ENCODE peak calls at places on chromosomes 3 and 15, in four cellular contexts. I is K562, U is HL-60, V is GM12878. K is an unnamed sample.

GRCh38 chr3:195113074-195113473 is 157.9 kb downstream of the XXYLT1 start:
- DNase-seq in U (no peak), V (no peak), I (peak; percentile 32), K (no peak)

GRCh38 chr3:53823026-53823955 is 22.9 kb downstream of the CHDH start:
- DNase-seq in I (no peak), U (no peak), V (no peak), K (no peak)

GRCh38 chr3:71133874-71134273 is 449.7 kb downstream of the FOXP1 start:
- DNase-seq in U (no peak), V (no peak), I (no peak), K (no peak)

GRCh38 chr3:4988815-4989648 is 9.8 kb downstream of the BHLHE40 start:
- DNase-seq in U (no peak), I (peak; percentile 94), V (no peak), K (no peak)

GRCh38 chr3:119211193-119211592 is 29.5 kb downstream of the B4GALT4 start:
- DNase-seq in U (no peak), I (peak; percentile 7), V (no peak), K (no peak)

GRCh38 chr3:175094344-175094743 is 235.2 kb downstream of the NAALADL2 start:
- DNase-seq in U (no peak), V (no peak), I (no peak), K (no peak)

GRCh38 chr3:81823882-81824395 is 62.5 kb upstream of the GBE1 start:
- DNase-seq in V (peak; percentile 59), I (no peak), U (no peak), K (no peak)

GRCh38 chr15:35561308-35561707 is 15.3 kb upstream of the DPH6 start:
- DNase-seq in I (no peak), U (no peak), V (no peak), K (no peak)

GRCh38 chr15:32715276-32715675 is 2.5 kb upstream of the GREM1 start:
- DNase-seq in I (no peak), U (no peak), V (no peak), K (no peak)

GRCh38 chr3:10762611-10763247 is 53.3 kb upstream of the SLC6A11 start:
- DNase-seq in V (no peak), U (no peak), I (no peak), K (no peak)

GRCh38 chr3:24088782-24089181 is 143.7 kb downstream of the NR1D2 start:
- DNase-seq in V (no peak), U (peak; percentile 10), I (peak; percentile 68), K (no peak)

GRCh38 chr3:146036289-146036688 is 124.7 kb downstream of the PLOD2 start:
- DNase-seq in U (no peak), I (no peak), V (no peak), K (no peak)

GRCh38 chr15:62544446-62544845 is 379.4 kb upstream of the C2CD4B start:
- DNase-seq in V (no peak), I (no peak), U (no peak), K (no peak)

GRCh38 chr15:39466428-39466827 is 114.5 kb upstream of the THBS1 start:
- DNase-seq in U (no peak), I (no peak), V (no peak), K (no peak)
- TF ChIP-seq POLR2AphosphoS5 in U (no peak), I (no peak), V (no peak), K (no peak)

GRCh38 chr3:139491027-139491700 is 14.8 kb upstream of the RBP2 start:
- DNase-seq in I (no peak), U (no peak), V (no peak), K (no peak)
- TF ChIP-seq SPI1 in I (no peak), U (no peak), V (no peak), K (no peak)

DNA sequence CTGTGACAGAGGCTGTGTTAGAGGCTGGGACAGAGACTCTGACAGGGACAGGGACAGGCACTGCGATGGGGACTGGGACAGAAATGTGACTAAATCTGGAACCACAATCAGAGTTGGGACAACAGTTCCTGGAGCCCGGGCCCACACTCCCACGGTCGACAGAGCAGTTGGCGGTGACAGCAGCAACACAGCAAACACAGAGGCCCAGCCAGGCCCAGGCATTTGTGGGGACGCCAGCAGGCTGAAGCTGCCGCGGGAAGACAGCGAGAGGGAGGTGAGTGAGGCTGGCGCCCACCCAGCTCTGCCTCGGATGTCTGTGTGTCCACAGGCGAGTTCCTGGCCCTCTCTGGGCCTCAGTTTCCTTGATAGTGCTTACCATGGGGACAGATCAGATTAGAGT is 9.3 kb upstream of the HCN4 start:
- DNase-seq in I (no peak), U (no peak), V (no peak), K (no peak)
- TF ChIP-seq POLR2AphosphoS5 in I (no peak), U (no peak), V (no peak), K (no peak)

DNA sequence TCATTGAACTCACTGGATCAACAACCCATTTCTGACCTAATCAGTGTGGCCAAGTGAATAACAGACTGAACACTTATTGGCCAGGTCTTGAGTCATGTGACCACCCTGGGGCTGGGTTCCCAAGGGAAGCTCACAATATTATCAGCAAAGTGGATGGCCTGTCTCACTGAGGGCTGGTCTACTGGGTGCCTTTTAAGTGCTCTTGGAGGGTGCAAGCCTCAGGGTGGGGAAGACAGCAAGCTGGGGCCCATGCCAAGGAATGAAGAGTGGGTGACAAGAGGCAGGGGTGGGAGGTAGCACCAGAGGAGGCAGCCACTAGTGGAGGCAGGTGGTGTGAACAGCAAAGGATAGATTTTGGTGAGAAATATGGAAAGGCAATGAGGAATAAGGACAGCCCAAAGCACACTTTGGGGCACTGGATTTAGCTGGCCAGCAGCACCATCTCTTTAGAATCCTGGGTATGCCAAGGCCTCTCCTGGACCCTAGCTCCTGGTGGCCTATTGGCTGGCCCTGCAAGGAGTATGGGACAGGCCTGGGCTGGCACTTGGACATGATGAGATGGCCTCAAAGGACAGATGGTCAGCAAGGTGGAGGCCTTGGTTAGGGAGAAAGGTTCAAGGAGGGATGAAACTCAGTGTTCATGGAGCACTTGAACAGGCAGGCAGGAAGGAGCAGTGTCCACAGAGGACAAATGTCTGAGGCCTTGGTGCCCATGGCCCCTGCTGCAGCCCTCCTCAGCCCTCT is 34.2 kb downstream of the HMCES start:
- DNase-seq in U (no peak), I (no peak), V (no peak), K (no peak)
- TF ChIP-seq SPI1 in U (no peak), I (no peak), V (no peak), K (no peak)

GRCh38 chr3:150544726-150545125 is 1.6 kb downstream of the SERP1 start:
- DNase-seq in I (no peak), V (no peak), U (no peak), K (no peak)

GRCh38 chr3:150546226-150547044 is at the start of the genes EIF2A and SERP1:
- DNase-seq in U (peak; percentile 95), I (peak; percentile 88), V (peak; percentile 98), K (peak; percentile 72)

GRCh38 chr3:150544040-150544439 is 2.3 kb downstream of the SERP1 start:
- DNase-seq in I (no peak), U (no peak), V (no peak), K (no peak)

GRCh38 chr3:150545419-150546225 is 674 bp downstream of the SERP1 start:
- DNase-seq in U (no peak), I (peak; percentile 14), V (no peak), K (no peak)

DNA sequence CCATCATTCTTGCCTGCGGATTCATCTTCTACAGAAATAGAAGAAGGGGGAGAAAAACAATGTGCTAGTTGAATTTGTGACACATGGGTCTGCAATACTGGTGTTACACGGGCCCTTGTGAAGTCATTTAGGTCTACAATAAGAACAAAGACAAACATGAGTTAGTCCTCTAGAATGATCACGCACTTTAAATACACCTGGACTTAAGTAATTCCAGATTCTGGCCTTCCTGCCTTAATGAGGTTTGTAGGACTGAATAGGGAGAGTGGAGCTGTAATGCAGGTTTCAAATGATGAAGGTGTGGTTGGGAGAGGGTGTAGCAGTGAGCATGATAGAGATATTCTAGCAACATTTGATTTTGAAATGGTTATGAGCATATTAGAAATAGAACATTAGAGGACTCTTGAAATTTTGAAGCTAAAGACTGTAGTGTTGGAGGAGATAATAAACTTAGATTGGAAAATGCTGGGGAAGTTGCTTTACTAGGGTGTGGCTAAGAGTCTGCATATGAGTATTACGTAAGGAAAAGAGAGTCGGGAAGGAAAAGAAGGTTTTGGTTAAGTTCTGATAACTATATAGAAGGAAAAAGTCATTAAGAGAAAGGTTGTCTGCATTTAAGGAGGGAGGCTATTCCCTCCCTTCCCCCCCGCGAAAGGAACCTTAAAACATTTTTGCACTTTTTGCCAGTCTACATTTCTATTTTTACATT is 612 bp downstream of the EIF2A start:
- DNase-seq in V (no peak), I (no peak), U (peak; percentile 35), K (no peak)
- TF ChIP-seq POLR2AphosphoS5 in V (no peak), I (no peak), U (no peak), K (no peak)

GRCh38 chr15:68930268-68931022 is at the start of gene SPESP1:
- DNase-seq in U (no peak), V (no peak), I (no peak), K (peak; percentile 79)
- TF ChIP-seq SPI1 in U (no peak), V (no peak), I (no peak), K (no peak)

GRCh38 chr15:70062321-70062956 is 35.3 kb downstream of the TLE3 start:
- DNase-seq in V (no peak), I (no peak), U (no peak), K (no peak)
- TF ChIP-seq POLR2AphosphoS5 in V (no peak), I (no peak), U (no peak), K (no peak)

GRCh38 chr3:18556001-18556408 is 130.9 kb upstream of the SATB1 start:
- DNase-seq in V (no peak), U (no peak), I (no peak), K (no peak)

GRCh38 chr3:18558526-18558925 is 133.4 kb upstream of the SATB1 start:
- DNase-seq in U (no peak), I (no peak), V (no peak), K (no peak)

GRCh38 chr3:18559323-18559972 is 134.3 kb upstream of the SATB1 start:
- DNase-seq in I (no peak), U (no peak), V (no peak), K (no peak)

DNA sequence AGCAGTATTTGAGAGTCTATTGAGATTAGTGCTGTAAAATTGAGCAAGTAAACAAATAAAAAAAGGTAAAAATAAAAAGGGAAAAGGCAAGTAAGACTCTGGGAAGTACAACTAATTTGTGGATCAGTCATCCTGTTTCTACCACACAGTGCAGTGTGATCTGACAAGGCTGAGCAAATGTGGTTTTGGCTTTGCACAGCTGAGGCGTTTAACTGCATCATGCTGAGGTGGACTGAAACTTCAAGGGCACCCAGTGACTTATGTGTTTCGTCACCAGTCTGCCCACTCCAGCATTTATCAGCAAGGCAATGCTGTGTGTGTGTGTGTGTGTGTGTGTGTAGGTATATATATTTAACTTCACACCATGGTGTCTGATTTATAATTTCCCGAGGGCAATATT is 131.4 kb upstream of the SATB1 start:
- DNase-seq in V (peak; percentile 39), U (no peak), I (no peak), K (no peak)
- TF ChIP-seq SPI1 in V (no peak), U (no peak), I (no peak), K (no peak)

GRCh38 chr3:123847209-123847608 is 36.9 kb downstream of the MYLK start:
- DNase-seq in U (no peak), V (no peak), I (no peak), K (no peak)

GRCh38 chr3:123840961-123841360 is 43.2 kb downstream of the MYLK start:
- DNase-seq in U (no peak), I (no peak), V (no peak), K (no peak)

GRCh38 chr3:123841476-123842238 is 42.5 kb downstream of the MYLK start:
- DNase-seq in U (no peak), V (no peak), I (no peak), K (no peak)

GRCh38 chr3:123842711-123843110 is 41.4 kb downstream of the MYLK start:
- DNase-seq in I (no peak), U (no peak), V (no peak), K (no peak)

GRCh38 chr3:123843668-123844067 is 40.5 kb downstream of the MYLK start:
- DNase-seq in U (no peak), V (no peak), I (no peak), K (no peak)
- TF ChIP-seq POLR2AphosphoS5 in U (no peak), V (no peak), I (no peak), K (no peak)